ENCODE peak calls at places on chromosomes 6 and 20, in five cellular contexts. One of them, this sample, is unnamed.

GRCh38 chr6:41892921-41893564 is 2.1 kb downstream of the USP49 start:
- DNase-seq in ovary: no peak
- DNase-seq in psoas muscle: no peak
- DNase-seq in tibial artery: no peak
- DNase-seq in heart right ventricle: no peak
- DNase-seq in this sample: no peak

GRCh38 chr20:38109657-38110524 is 55.2 kb downstream of the TGM2 start:
- DNase-seq in tibial artery: peak
- DNase-seq in psoas muscle: peak
- DNase-seq in ovary: peak
- DNase-seq in heart right ventricle: peak
- DNase-seq in this sample: peak

GRCh38 chr20:24328901-24329300 is 140.5 kb upstream of the SYNDIG1 start:
- DNase-seq in psoas muscle: no peak
- DNase-seq in ovary: no peak
- DNase-seq in heart right ventricle: no peak
- DNase-seq in tibial artery: no peak
- DNase-seq in this sample: no peak

GRCh38 chr6:113576310-113576709 is 280.8 kb upstream of the MARCKS start:
- DNase-seq in ovary: no peak
- DNase-seq in heart right ventricle: no peak
- DNase-seq in tibial artery: no peak
- DNase-seq in psoas muscle: no peak
- DNase-seq in this sample: no peak

GRCh38 chr6:152721956-152722355 is 24.3 kb downstream of the MYCT1 start:
- DNase-seq in tibial artery: no peak
- DNase-seq in psoas muscle: no peak
- DNase-seq in heart right ventricle: no peak
- DNase-seq in ovary: no peak
- DNase-seq in this sample: no peak

GRCh38 chr6:122482750-122483080 is 11.1 kb upstream of the SERINC1 start:
- DNase-seq in ovary: no peak
- DNase-seq in tibial artery: no peak
- DNase-seq in heart right ventricle: no peak
- DNase-seq in psoas muscle: no peak
- DNase-seq in this sample: no peak

GRCh38 chr20:49236301-49236700 is 17.1 kb downstream of the DDX27 start:
- DNase-seq in heart right ventricle: no peak
- DNase-seq in ovary: no peak
- DNase-seq in psoas muscle: no peak
- DNase-seq in tibial artery: no peak
- DNase-seq in this sample: no peak

GRCh38 chr6:149079911-149080501 is 237.5 kb upstream of the TAB2 start:
- DNase-seq in ovary: peak
- DNase-seq in psoas muscle: peak
- DNase-seq in tibial artery: peak
- DNase-seq in heart right ventricle: peak
- DNase-seq in this sample: peak

GRCh38 chr6:109867970-109868358 is 110.1 kb upstream of the GPR6 start:
- DNase-seq in heart right ventricle: no peak
- DNase-seq in tibial artery: no peak
- DNase-seq in ovary: peak
- DNase-seq in psoas muscle: no peak
- DNase-seq in this sample: no peak

DNA sequence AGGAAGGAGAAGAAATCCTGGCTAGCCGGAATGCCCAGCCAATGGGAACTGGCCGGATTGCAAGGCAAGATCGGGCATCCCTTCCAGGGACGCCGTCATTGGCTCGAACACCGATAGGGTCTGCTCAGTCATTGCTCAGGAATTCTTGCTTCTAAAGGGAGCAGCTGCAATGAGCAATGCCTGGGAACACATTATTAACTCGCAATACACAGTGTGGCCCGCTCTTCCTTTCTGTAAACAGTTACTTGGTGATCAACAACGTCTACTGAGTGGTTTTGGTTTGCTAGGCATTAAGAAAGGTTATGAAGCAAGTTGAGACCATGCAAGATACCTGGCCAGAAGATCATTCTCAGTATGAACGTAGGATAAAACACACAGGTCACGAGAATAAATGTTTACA is 165.4 kb upstream of the CITED2 start:
- DNase-seq in heart right ventricle: peak
- DNase-seq in ovary: peak
- DNase-seq in psoas muscle: peak
- DNase-seq in tibial artery: peak
- DNase-seq in this sample: peak
- H3K4me3 ChIP-seq in heart right ventricle: no peak
- H3K4me3 ChIP-seq in ovary: no peak
- H3K4me3 ChIP-seq in psoas muscle: peak
- H3K4me3 ChIP-seq in tibial artery: no peak
- H3K4me3 ChIP-seq in this sample: no peak

DNA sequence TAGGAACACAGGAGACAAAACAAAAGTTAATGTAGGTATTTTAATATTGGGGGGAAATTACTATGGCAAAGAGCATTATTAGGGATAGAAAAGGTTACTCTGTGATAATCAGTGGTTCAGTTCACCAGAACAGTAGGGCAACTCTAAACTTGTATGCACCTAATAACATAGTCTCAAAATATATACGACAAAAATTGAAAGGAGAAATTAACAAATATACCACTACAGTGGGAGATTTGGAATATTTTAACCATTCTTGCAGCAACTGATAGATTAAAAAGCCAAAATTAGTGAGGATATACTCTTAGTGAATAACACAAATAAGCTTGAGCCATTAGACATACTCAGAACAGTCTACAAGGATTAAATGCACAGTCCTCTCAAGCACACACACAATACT is 11.0 kb downstream of the ARMC12 start:
- DNase-seq in heart right ventricle: no peak
- DNase-seq in tibial artery: no peak
- DNase-seq in ovary: no peak
- DNase-seq in psoas muscle: no peak
- DNase-seq in this sample: no peak
- H3K27ac ChIP-seq in heart right ventricle: no peak
- H3K27ac ChIP-seq in tibial artery: no peak
- H3K27ac ChIP-seq in ovary: no peak
- H3K27ac ChIP-seq in psoas muscle: no peak
- H3K27ac ChIP-seq in this sample: no peak

DNA sequence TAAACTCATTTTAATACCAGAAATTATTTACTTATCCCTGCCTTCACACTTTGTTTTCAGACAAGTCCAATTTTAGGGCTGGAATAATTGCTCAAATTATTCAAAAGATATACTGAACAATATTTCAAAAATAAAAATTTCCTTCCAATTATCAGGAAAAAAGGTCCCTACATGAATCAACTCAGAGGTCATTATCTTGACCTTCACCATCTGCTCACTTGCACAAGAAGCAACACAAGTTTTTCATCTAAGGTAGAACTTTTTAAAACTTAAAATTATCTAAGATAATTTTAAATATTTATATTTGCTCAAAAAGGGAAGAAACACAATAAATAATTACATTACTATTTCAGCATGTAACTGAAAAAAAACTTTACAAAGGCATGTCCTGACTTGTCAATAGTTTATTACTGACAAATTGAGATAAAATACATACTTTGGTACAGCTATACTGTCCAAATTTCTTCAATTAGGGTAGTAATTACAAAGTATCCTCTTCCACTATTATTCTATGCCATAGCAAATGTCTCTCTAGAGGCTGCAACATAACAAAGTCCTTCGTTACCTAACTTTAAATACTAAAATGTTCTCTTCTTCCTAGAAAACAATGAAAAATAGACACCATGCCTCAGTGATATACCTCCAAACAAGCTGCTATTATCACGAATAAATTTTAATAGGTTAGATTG is 2.4 kb downstream of the CEP85L start:
- DNase-seq in ovary: no peak
- DNase-seq in tibial artery: no peak
- DNase-seq in heart right ventricle: no peak
- DNase-seq in psoas muscle: no peak
- DNase-seq in this sample: no peak
- H3K4me3 ChIP-seq in ovary: no peak
- H3K4me3 ChIP-seq in tibial artery: peak
- H3K4me3 ChIP-seq in heart right ventricle: no peak
- H3K4me3 ChIP-seq in psoas muscle: peak
- H3K4me3 ChIP-seq in this sample: peak

DNA sequence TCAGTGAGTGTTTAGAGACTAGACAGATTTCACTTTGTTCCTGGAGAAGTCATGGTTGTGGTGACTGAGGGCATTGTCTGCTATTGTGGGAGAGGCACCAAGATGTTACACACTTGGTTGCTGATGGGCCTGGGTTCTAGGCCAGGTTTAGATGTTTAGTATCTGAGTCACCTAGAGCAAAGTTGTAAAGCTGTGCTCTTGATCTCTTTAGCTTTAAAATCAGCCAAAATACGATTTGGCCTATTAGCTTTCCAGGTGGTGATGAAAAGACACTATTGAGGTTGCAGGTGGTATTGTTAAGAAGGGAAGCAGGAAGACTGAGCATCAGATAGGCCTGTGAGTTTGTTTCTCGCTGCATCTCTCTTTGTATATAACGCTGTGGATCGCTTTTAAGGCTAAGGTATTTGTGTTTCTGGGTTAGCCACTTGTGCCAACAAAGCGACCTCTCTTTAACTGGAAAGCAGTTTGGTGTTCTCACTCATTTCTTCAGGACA is 48.6 kb downstream of the FOXO3 start:
- DNase-seq in psoas muscle: peak
- DNase-seq in tibial artery: no peak
- DNase-seq in heart right ventricle: no peak
- DNase-seq in ovary: no peak
- DNase-seq in this sample: no peak
- H3K27ac ChIP-seq in psoas muscle: peak
- H3K27ac ChIP-seq in tibial artery: peak
- H3K27ac ChIP-seq in heart right ventricle: peak
- H3K27ac ChIP-seq in ovary: no peak
- H3K27ac ChIP-seq in this sample: peak

GRCh38 chr20:47509104-47509661 is 7.5 kb downstream of the NCOA3 start:
- DNase-seq in heart right ventricle: no peak
- DNase-seq in psoas muscle: no peak
- DNase-seq in ovary: no peak
- DNase-seq in tibial artery: no peak
- DNase-seq in this sample: no peak
- H3K4me3 ChIP-seq in heart right ventricle: no peak
- H3K4me3 ChIP-seq in psoas muscle: no peak
- H3K4me3 ChIP-seq in ovary: no peak
- H3K4me3 ChIP-seq in tibial artery: no peak
- H3K4me3 ChIP-seq in this sample: no peak

DNA sequence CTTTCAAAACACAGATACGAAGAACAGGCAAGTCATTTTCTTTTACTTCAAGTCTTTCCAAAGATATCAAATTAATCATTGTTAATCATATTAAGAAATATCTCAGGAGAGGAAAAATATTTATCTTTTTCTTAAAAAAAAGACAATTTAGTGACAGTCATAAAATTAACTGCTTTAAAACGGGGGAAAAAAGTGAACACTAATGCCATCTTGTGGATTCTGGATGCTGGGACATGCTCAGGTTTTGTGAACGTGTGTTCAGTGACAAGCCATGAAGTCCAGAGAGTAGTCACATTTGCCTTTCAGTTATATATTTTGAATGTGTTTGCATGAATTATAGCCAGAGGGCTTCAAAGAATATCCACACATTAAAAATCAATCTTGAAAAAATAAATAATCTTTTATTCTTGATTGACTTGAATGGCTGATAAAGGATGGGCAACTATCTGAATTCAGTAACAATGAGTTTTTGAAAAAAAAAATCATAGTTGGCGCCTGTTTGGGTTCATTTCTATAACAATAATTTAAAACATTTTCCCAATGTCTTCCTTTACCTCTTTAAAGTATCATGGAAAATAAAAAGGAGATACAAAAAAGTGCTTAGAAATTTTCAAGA is 74.7 kb upstream of the NOX3 start:
- DNase-seq in ovary: no peak
- DNase-seq in psoas muscle: no peak
- DNase-seq in tibial artery: no peak
- DNase-seq in heart right ventricle: no peak
- DNase-seq in this sample: no peak
- H3K27ac ChIP-seq in ovary: no peak
- H3K27ac ChIP-seq in psoas muscle: peak
- H3K27ac ChIP-seq in tibial artery: peak
- H3K27ac ChIP-seq in heart right ventricle: no peak
- H3K27ac ChIP-seq in this sample: peak

GRCh38 chr20:62355527-62356142 is 11.5 kb downstream of the LAMA5 start:
- DNase-seq in ovary: peak
- DNase-seq in tibial artery: peak
- DNase-seq in psoas muscle: peak
- DNase-seq in heart right ventricle: peak
- DNase-seq in this sample: peak
- H3K4me3 ChIP-seq in ovary: no peak
- H3K4me3 ChIP-seq in tibial artery: peak
- H3K4me3 ChIP-seq in psoas muscle: peak
- H3K4me3 ChIP-seq in heart right ventricle: peak
- H3K4me3 ChIP-seq in this sample: peak